ENCODE peak calls at places on chromosomes 4 and X, in nine cellular contexts. Y is esophagus muscularis mucosa, K is heart left ventricle, B is suprapubic skin, A is A549, H is transverse colon, G is stomach, X is upper lobe of left lung, U is IMR-90. C is an unnamed sample. For H3K4me1, the result is how much of the 10 kb centered on the place peaks cover.

GRCh38 chrX:71543316-71543715 is 10.4 kb downstream of the OGT start:
- DNase-seq in U (peak), B (no peak), X (no peak), H (no peak), Y (no peak), A (peak), G (no peak), K (no peak), C (no peak)

GRCh38 chr4:152522245-152522644 is 13.6 kb downstream of the FBXW7 start:
- DNase-seq in U (no peak), G (no peak), X (no peak), A (no peak), Y (no peak), H (no peak), B (no peak), K (no peak), C (no peak)

GRCh38 chr4:5568931-5569330 is 139.4 kb downstream of the EVC2 start:
- DNase-seq in G (no peak), Y (peak), B (no peak), X (no peak), A (no peak), H (no peak), K (no peak), U (no peak), C (no peak)

GRCh38 chrX:45622538-45622937 is 421.9 kb upstream of the DIPK2B start:
- DNase-seq in H (no peak), U (peak), A (no peak), X (no peak), Y (no peak), K (no peak), G (no peak), B (no peak), C (no peak)

GRCh38 chrX:20252392-20253231 is 14.1 kb downstream of the RPS6KA3 start:
- DNase-seq in U (peak), B (no peak), H (peak), X (no peak), A (peak), K (peak), Y (no peak), G (peak), C (peak)

GRCh38 chr4:48175328-48175727 is 41.3 kb upstream of the TXK start:
- DNase-seq in K (no peak), X (no peak), U (no peak), B (no peak), Y (no peak), H (no peak), A (no peak), G (no peak), C (no peak)

GRCh38 chr4:37648084-37648817 is 37.9 kb downstream of the RELL1 start:
- DNase-seq in K (peak), A (peak), B (no peak), U (peak), X (no peak), G (peak), H (peak), Y (no peak), C (peak)

GRCh38 chr4:6885953-6886557 is 23.6 kb upstream of the TBC1D14 start:
- DNase-seq in U (peak), Y (no peak), G (peak), X (no peak), H (no peak), B (no peak), K (peak), A (no peak), C (peak)

GRCh38 chrX:68827848-68828562 is 816 bp upstream of the EFNB1 start:
- DNase-seq in U (peak), G (peak), K (peak), X (peak), B (peak), A (peak), Y (peak), H (peak), C (peak)

GRCh38 chrX:20857746-20858145 is 516.5 kb upstream of the CNKSR2 start:
- DNase-seq in U (no peak), G (no peak), A (no peak), B (no peak), X (no peak), Y (no peak), K (no peak), H (no peak), C (no peak)

GRCh38 chr4:108795733-108796132 is 32.9 kb upstream of the ETNPPL start:
- DNase-seq in U (no peak), B (no peak), A (no peak), Y (no peak), K (no peak), H (no peak), G (no peak), X (no peak), C (no peak)

GRCh38 chr4:188113156-188113555 is 3.8 kb upstream of the TRIML2 start:
- DNase-seq in G (no peak), K (no peak), B (no peak), X (no peak), Y (no peak), H (no peak), U (peak), A (no peak), C (no peak)

GRCh38 chr4:90226734-90227133 is 99.5 kb downstream of the CCSER1 start:
- DNase-seq in A (no peak), X (no peak), U (no peak), H (no peak), K (no peak), B (no peak), Y (no peak), G (no peak), C (no peak)

GRCh38 chr4:17639136-17639535 is 24.7 kb downstream of the MED28 start:
- DNase-seq in G (no peak), A (no peak), H (no peak), X (peak), K (no peak), B (no peak), Y (no peak), U (no peak), C (no peak)

GRCh38 chr4:19540859-19541258 is 710.8 kb upstream of the SLIT2 start:
- DNase-seq in Y (no peak), U (no peak), B (no peak), G (no peak), K (no peak), H (no peak), X (no peak), A (no peak), C (no peak)

GRCh38 chr4:98657531-98658286 is 702 bp downstream of the TSPAN5 start:
- DNase-seq in A (peak), U (peak), K (peak), X (peak), H (peak), G (no peak), B (no peak), Y (no peak), C (peak)

GRCh38 chr4:15197005-15197404 is 194.7 kb downstream of the CPEB2 start:
- DNase-seq in X (no peak), H (no peak), G (no peak), K (no peak), A (peak), U (peak), B (no peak), Y (no peak), C (no peak)

GRCh38 chr4:109873791-109874514 is 26.0 kb downstream of the LRIT3 start:
- DNase-seq in X (no peak), A (no peak), B (no peak), G (no peak), H (no peak), K (no peak), Y (no peak), U (peak), C (no peak)

GRCh38 chr4:186904104-186904503 is 180.4 kb upstream of the FAT1 start:
- DNase-seq in Y (no peak), G (no peak), H (no peak), A (peak), U (peak), B (no peak), K (no peak), X (no peak), C (no peak)

GRCh38 chr4:122218762-122219161 is 66.6 kb downstream of the BLTP1 start:
- DNase-seq in H (no peak), A (no peak), K (no peak), Y (no peak), G (no peak), B (no peak), X (no peak), U (peak), C (no peak)

GRCh38 chr4:20019310-20020015 is 232.2 kb upstream of the SLIT2 start:
- DNase-seq in X (no peak), A (no peak), G (no peak), Y (no peak), K (no peak), U (peak), H (peak), B (no peak), C (no peak)

GRCh38 chr4:88606832-88607231 is 14.6 kb downstream of the HERC3 start:
- DNase-seq in U (no peak), H (no peak), K (no peak), X (no peak), G (no peak), Y (no peak), B (no peak), A (no peak), C (no peak)

GRCh38 chr4:127875791-127876190 is 4.9 kb upstream of the PLK4 start:
- DNase-seq in U (no peak), Y (no peak), G (no peak), X (no peak), K (no peak), H (no peak), A (no peak), B (no peak), C (no peak)

GRCh38 chr4:127881565-127881869 is 824 bp downstream of the PLK4 start:
- DNase-seq in B (no peak), Y (no peak), X (no peak), U (no peak), H (no peak), G (no peak), K (no peak), A (no peak), C (no peak)

GRCh38 chr4:127880764-127881564 is at the start of gene PLK4:
- DNase-seq in G (peak), H (peak), B (peak), Y (peak), U (peak), K (peak), X (peak), A (peak), C (peak)
- TF ChIP-seq POLR2A in G (no peak), H (no peak), B (peak), Y (no peak), U (peak), K (no peak), X (no peak), A (no peak), C (no peak)

DNA sequence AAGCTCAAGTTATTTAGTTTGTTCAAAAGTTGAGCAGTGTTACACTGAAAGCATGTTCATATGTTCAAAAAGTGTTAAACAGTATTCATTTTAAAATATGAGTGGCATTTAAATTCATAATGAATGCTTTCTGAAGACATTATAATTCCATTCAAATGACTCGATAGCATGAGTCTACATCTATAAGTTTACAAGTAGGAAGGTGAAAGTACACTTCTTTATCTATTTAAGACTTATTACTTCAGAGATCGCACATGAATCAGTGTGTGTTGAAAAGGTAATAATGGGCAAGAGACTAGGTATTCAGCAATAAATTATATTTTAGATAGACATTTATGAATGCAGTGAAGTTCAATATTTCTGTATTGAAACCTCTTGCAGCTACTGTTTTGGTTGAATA is 456.1 kb downstream of the GRXCR1 start:
- DNase-seq in G (no peak), H (no peak), B (no peak), A (no peak), U (peak), Y (no peak), X (no peak), K (no peak), C (no peak)
- H3K4me1 ChIP-seq in G (under half), H (under half), B (under half), A (under half), U (under half), Y (under half), X (under half), K (under half), C (under half)

GRCh38 chr4:118684873-118685811 is at the start of gene METTL14:
- DNase-seq in G (peak), K (peak), B (peak), Y (peak), H (peak), X (peak), A (peak), U (peak), C (peak)
- TF ChIP-seq CTCF in G (no peak), K (no peak), B (no peak), Y (no peak), H (peak), X (peak), A (no peak), U (peak), C (no peak)

DNA sequence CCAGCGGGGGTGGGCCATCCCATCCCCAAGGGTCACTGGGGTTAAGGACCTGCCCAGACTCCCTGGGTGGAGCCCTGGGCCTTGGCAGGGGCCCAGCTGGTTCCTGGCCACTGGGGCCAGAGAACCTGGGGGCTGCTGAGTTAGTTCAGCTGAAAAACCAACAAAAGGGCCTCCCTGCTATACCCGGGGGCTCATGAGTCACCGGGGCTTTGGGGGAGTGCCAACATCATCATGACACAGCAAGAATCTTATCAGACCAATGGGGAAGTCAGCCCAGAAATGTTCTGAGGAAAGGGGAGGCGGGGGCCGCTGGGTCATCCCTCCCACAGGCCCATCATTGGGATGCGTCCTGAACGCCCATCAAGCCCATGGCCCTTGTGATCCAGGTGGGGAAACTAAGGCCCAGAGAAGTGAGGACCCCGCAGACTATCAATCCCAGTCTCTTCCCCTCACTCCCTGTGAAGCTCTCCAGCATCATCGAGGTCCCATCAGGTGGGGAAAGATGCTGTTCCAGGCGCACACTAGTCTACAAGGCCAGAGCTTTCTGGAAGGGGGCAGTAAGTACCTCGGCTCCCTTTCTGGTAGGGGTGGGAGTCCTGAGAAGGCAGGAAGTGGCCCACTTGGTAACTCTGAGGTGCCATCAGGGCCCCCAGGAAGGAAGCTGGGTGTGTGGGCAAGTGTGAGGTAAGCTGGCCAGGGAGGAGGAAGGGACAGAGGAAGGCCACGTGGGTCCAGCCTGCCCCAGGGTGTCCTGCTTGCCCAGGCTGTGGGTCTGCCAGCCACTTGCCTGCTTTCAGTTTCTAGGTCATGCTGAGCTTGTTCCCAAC is 4.5 kb downstream of the G6PD start:
- DNase-seq in A (peak), X (peak), H (peak), U (peak), B (no peak), K (peak), Y (no peak), G (peak), C (peak)
- TF ChIP-seq POLR2A in A (no peak), X (no peak), H (no peak), U (no peak), B (no peak), K (no peak), Y (no peak), G (no peak), C (no peak)

GRCh38 chrX:70171636-70172035 is 5.6 kb upstream of the DGAT2L6 start:
- DNase-seq in H (no peak), U (peak), X (no peak), A (no peak), Y (no peak), K (no peak), B (no peak), G (no peak), C (no peak)
- H3K4me1 ChIP-seq in H (under half), U (under half), X (under half), A (under half), Y (under half), K (under half), B (under half), G (under half), C (under half)

DNA sequence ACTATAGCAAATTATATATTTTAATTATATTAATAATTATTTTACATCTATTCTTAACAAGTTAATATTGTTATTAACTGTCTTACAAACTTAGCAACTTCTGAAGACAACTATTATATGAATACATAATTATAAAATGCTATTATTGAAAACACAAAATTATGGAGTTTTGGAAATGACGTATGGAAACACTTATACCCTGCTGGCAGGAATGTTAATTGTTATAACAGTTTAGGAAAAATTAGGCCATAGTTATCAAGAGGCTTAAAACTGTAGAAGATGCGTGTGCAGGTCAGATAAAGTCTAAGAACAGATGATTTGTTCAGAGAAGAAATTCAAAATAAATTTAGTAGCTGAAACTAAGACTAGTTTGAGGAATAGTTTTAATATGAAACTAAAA is 211.7 kb downstream of the FAT4 start:
- DNase-seq in K (no peak), B (no peak), A (no peak), Y (no peak), G (no peak), H (no peak), X (no peak), U (no peak), C (no peak)
- TF ChIP-seq CTCF in K (no peak), B (no peak), A (no peak), Y (no peak), G (no peak), H (no peak), X (no peak), U (no peak), C (no peak)

DNA sequence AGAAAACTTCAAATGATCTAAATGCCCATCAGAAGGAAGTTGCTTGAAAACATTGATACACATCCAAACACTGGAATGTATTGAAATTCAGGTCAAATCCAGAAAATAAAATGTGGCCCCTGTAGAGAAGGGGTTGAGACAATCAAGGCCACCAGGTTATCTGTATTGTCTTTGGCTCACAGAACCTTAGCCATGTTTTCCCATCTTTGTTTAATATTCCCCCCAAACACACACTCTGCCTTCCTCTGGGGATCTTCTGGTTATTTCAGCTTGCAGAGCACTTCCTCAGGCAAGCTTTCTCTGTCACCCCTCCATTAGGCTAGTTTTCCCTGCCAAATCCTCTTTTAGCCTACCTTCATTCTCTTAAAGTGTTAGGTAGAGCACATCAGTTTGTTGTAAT is 30.5 kb downstream of the PAGE2 start:
- DNase-seq in X (no peak), Y (no peak), A (no peak), U (no peak), G (no peak), B (no peak), K (no peak), H (no peak), C (no peak)
- TF ChIP-seq POLR2A in X (no peak), Y (no peak), A (no peak), U (no peak), G (no peak), B (no peak), K (no peak), H (no peak), C (no peak)

C was measured in testis.